ENCODE peak calls at places on chromosomes 7 and 10, in eight cellular contexts. W, A, X, T, K, B, Q and U are unnamed samples.

GRCh38 chr10:104309980-104310978 is 28.0 kb downstream of the ITPRIP start:
- DNase-seq in T (peak), B (peak), Q (no peak), W (peak), X (no peak), A (no peak), K (no peak), U (no peak)

GRCh38 chr7:111756687-111757178 is 194.4 kb upstream of the IMMP2L start:
- DNase-seq in X (no peak), K (peak), B (peak), Q (no peak), T (peak), A (no peak), W (no peak), U (no peak)

GRCh38 chr10:114876602-114877300 is 55.2 kb downstream of the FHIP2A start:
- DNase-seq in T (peak), Q (no peak), A (peak), W (peak), K (peak), B (no peak), X (peak), U (peak)

GRCh38 chr10:77770081-77770867 is 132.7 kb upstream of the KCNMA1 start:
- DNase-seq in B (no peak), W (no peak), K (no peak), A (no peak), X (no peak), Q (no peak), T (no peak), U (no peak)

GRCh38 chr10:111211756-111212155 is 134.9 kb downstream of the ADRA2A start:
- DNase-seq in K (no peak), A (no peak), X (no peak), T (peak), B (peak), Q (no peak), W (peak), U (no peak)

GRCh38 chr10:33795529-33795928 is 461.1 kb upstream of the NRP1 start:
- DNase-seq in Q (no peak), T (no peak), K (no peak), W (no peak), X (no peak), B (no peak), A (no peak), U (no peak)

GRCh38 chr10:47238331-47239095 is 61.5 kb upstream of the GDF10 start:
- DNase-seq in A (no peak), K (no peak), W (no peak), B (no peak), T (no peak), X (no peak), Q (no peak), U (peak)

GRCh38 chr7:95209778-95210177 is 114.6 kb downstream of the PON1 start:
- DNase-seq in X (no peak), Q (no peak), T (no peak), K (no peak), B (no peak), A (no peak), W (no peak), U (no peak)

GRCh38 chr10:132851451-132851850 is 65.5 kb upstream of the NKX6-2 start:
- DNase-seq in T (no peak), W (no peak), K (no peak), Q (no peak), A (no peak), X (no peak), B (no peak), U (no peak)

GRCh38 chr7:122883049-122883670 is 3.1 kb downstream of the CADPS2 start:
- DNase-seq in W (no peak), A (no peak), T (no peak), Q (no peak), X (no peak), B (no peak), K (no peak), U (no peak)

GRCh38 chr10:94420516-94420915 is 18.2 kb downstream of the TBC1D12 start:
- DNase-seq in Q (no peak), T (no peak), A (no peak), K (no peak), X (no peak), W (no peak), B (no peak), U (no peak)

GRCh38 chr10:75350791-75351190 is 50.8 kb downstream of the ZNF503 start:
- DNase-seq in X (no peak), W (peak), B (peak), T (peak), K (no peak), A (no peak), Q (no peak), U (no peak)

GRCh38 chr10:88092975-88093374 is 229.6 kb downstream of the PTEN start:
- DNase-seq in X (peak), K (no peak), W (no peak), Q (no peak), A (no peak), B (no peak), T (no peak), U (no peak)

GRCh38 chr7:95921543-95921942 is 149.2 kb downstream of the DYNC1I1 start:
- DNase-seq in W (no peak), B (no peak), K (no peak), Q (no peak), T (no peak), X (no peak), A (no peak), U (no peak)

GRCh38 chr10:60006046-60006445 is 99.7 kb upstream of the CCDC6 start:
- DNase-seq in K (no peak), B (no peak), W (no peak), Q (no peak), T (no peak), A (no peak), X (peak), U (no peak)

GRCh38 chr10:123139165-123139520 is 3.4 kb downstream of the HMX3 start:
- DNase-seq in B (no peak), Q (no peak), T (no peak), W (no peak), X (no peak), A (no peak), K (no peak), U (no peak)

GRCh38 chr7:81064446-81064845 is 145.6 kb upstream of the SEMA3C start:
- DNase-seq in A (no peak), Q (no peak), B (no peak), W (no peak), T (peak), X (no peak), K (no peak), U (no peak)

GRCh38 chr7:76397409-76398183 is 11.9 kb downstream of the SSC4D start:
- DNase-seq in X (peak), A (peak), B (no peak), Q (peak), W (peak), K (peak), T (no peak), U (peak)

GRCh38 chr10:118595064-118595420 is 406 bp downstream of the PRLHR start:
- DNase-seq in W (no peak), A (no peak), Q (no peak), K (no peak), X (no peak), B (no peak), T (no peak), U (no peak)

GRCh38 chr10:87860156-87860795 is 3.1 kb downstream of the KLLN start:
- DNase-seq in T (peak), X (peak), B (no peak), W (peak), K (no peak), Q (no peak), A (no peak), U (no peak)

GRCh38 chr10:33273295-33274002 is 61.0 kb downstream of the NRP1 start:
- DNase-seq in X (no peak), A (no peak), B (peak), K (peak), T (peak), W (peak), Q (no peak), U (no peak)

GRCh38 chr10:70926215-70927000 is 38.0 kb upstream of the PCBD1 start:
- DNase-seq in B (no peak), W (no peak), T (no peak), X (no peak), A (no peak), K (no peak), Q (no peak), U (no peak)

GRCh38 chr7:130909881-130910672 is 176.1 kb upstream of the KLF14 start:
- DNase-seq in A (no peak), W (no peak), Q (no peak), K (no peak), T (peak), X (no peak), B (no peak), U (no peak)